ENCODE peak calls at places on chromosomes 7 and 10, in four cellular contexts. One of them, this sample, is unnamed.
A peak's percentile ranks its signal among the peaks of the same experiment; 100 is the strongest.

GRCh38 chr7:117803476-117803875 is 69.8 kb downstream of the CTTNBP2 start:
- DNase-seq in CD4-positive, CD25-positive, alpha-beta regulatory T cell: no peak
- DNase-seq in heart right ventricle: no peak
- DNase-seq in GM23248: no peak
- DNase-seq in this sample: no peak

GRCh38 chr10:26488344-26488743 is 50.2 kb downstream of the APBB1IP start:
- DNase-seq in CD4-positive, CD25-positive, alpha-beta regulatory T cell: no peak
- DNase-seq in GM23248: peak; percentile 83
- DNase-seq in heart right ventricle: no peak
- DNase-seq in this sample: no peak

GRCh38 chr10:3907514-3907913 is 122.5 kb upstream of the KLF6 start:
- DNase-seq in CD4-positive, CD25-positive, alpha-beta regulatory T cell: no peak
- DNase-seq in GM23248: peak; percentile 39
- DNase-seq in heart right ventricle: peak; percentile 59
- DNase-seq in this sample: no peak

GRCh38 chr7:104267701-104268368 is 60.0 kb upstream of the ORC5 start:
- DNase-seq in GM23248: peak; percentile 38
- DNase-seq in CD4-positive, CD25-positive, alpha-beta regulatory T cell: no peak
- DNase-seq in heart right ventricle: no peak
- DNase-seq in this sample: no peak

GRCh38 chr7:92404170-92404614 is 43.1 kb upstream of the GATAD1 start:
- DNase-seq in GM23248: no peak
- DNase-seq in heart right ventricle: no peak
- DNase-seq in CD4-positive, CD25-positive, alpha-beta regulatory T cell: no peak
- DNase-seq in this sample: no peak

GRCh38 chr10:110268442-110268841 is 36.3 kb downstream of the SMNDC1 start:
- DNase-seq in GM23248: no peak
- DNase-seq in heart right ventricle: peak; percentile 23
- DNase-seq in CD4-positive, CD25-positive, alpha-beta regulatory T cell: no peak
- DNase-seq in this sample: no peak

GRCh38 chr7:116863168-116863670 is 832 bp downstream of the CAPZA2 start:
- DNase-seq in CD4-positive, CD25-positive, alpha-beta regulatory T cell: no peak
- DNase-seq in GM23248: no peak
- DNase-seq in heart right ventricle: no peak
- DNase-seq in this sample: no peak

GRCh38 chr7:159104188-159105030 is 40.3 kb downstream of the VIPR2 start:
- DNase-seq in GM23248: no peak
- DNase-seq in CD4-positive, CD25-positive, alpha-beta regulatory T cell: no peak
- DNase-seq in heart right ventricle: peak; percentile 74
- DNase-seq in this sample: peak; percentile 36

GRCh38 chr10:118495499-118495898 is 99.9 kb downstream of the PRLHR start:
- DNase-seq in GM23248: peak; percentile 34
- DNase-seq in heart right ventricle: no peak
- DNase-seq in CD4-positive, CD25-positive, alpha-beta regulatory T cell: no peak
- DNase-seq in this sample: no peak

GRCh38 chr7:4225352-4225751 is 456.7 kb upstream of the FOXK1 start:
- DNase-seq in GM23248: no peak
- DNase-seq in heart right ventricle: no peak
- DNase-seq in CD4-positive, CD25-positive, alpha-beta regulatory T cell: no peak
- DNase-seq in this sample: no peak

GRCh38 chr7:137956183-137956582 is 45.7 kb downstream of the CREB3L2 start:
- DNase-seq in CD4-positive, CD25-positive, alpha-beta regulatory T cell: no peak
- DNase-seq in GM23248: no peak
- DNase-seq in heart right ventricle: no peak
- DNase-seq in this sample: no peak

GRCh38 chr7:108088729-108089128 is 41.4 kb downstream of the LAMB4 start:
- DNase-seq in GM23248: no peak
- DNase-seq in heart right ventricle: no peak
- DNase-seq in CD4-positive, CD25-positive, alpha-beta regulatory T cell: no peak
- DNase-seq in this sample: no peak

GRCh38 chr7:121306565-121306964 is 22.2 kb upstream of the WNT16 start:
- DNase-seq in heart right ventricle: no peak
- DNase-seq in GM23248: peak; percentile 16
- DNase-seq in CD4-positive, CD25-positive, alpha-beta regulatory T cell: no peak
- DNase-seq in this sample: no peak

GRCh38 chr7:92039900-92040299 is 94.4 kb downstream of the CYP51A1 start:
- DNase-seq in CD4-positive, CD25-positive, alpha-beta regulatory T cell: no peak
- DNase-seq in heart right ventricle: no peak
- DNase-seq in GM23248: no peak
- DNase-seq in this sample: no peak

GRCh38 chr7:28685291-28685659 is 272.9 kb downstream of the TRIL start:
- DNase-seq in GM23248: no peak
- DNase-seq in CD4-positive, CD25-positive, alpha-beta regulatory T cell: no peak
- DNase-seq in heart right ventricle: peak; percentile 25
- DNase-seq in this sample: no peak

GRCh38 chr7:44980393-44981034 is 1.7 kb upstream of the MYO1G start:
- DNase-seq in CD4-positive, CD25-positive, alpha-beta regulatory T cell: peak; percentile 65
- DNase-seq in heart right ventricle: no peak
- DNase-seq in GM23248: peak; percentile 47
- DNase-seq in this sample: no peak

GRCh38 chr7:103445228-103446020 is 583 bp downstream of the SLC26A5 start:
- DNase-seq in GM23248: peak; percentile 23
- DNase-seq in heart right ventricle: no peak
- DNase-seq in CD4-positive, CD25-positive, alpha-beta regulatory T cell: no peak
- DNase-seq in this sample: no peak

GRCh38 chr10:86312701-86313270 is 53.8 kb downstream of the GRID1 start:
- DNase-seq in GM23248: no peak
- DNase-seq in heart right ventricle: no peak
- DNase-seq in CD4-positive, CD25-positive, alpha-beta regulatory T cell: no peak
- DNase-seq in this sample: peak; percentile 28

DNA sequence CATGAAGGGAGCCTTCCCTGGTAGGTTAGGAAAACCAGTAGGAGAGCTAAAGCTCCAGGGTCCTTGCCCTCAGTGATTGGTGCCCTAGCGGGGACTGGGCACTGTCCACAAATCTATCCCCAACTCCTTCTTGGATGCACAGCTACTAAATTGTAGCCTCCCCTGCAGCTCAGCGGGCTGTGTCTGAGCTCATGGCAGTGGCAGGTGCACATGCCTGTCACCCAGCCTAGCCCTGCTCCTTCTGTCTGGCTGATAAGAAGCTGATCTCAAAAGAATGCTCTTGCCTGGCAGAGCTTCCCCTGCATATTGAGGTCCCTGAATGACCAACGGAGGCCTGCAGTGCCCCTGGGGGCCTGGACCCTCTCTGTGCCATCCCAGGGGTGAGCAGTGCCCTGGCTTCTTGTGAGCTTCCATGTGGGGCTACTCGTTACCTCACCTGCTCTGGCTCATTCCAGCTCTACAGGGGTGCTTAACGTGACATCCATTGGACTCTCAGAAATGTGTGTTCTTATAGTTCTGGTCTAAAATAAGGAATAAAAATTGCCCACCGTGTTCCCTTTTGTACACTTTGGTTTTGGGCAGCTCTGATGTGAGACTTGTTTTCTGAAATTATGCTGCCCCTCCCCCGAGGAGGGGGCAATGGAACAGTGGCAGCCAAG is 59.8 kb upstream of the ANTXRL start:
- DNase-seq in heart right ventricle: no peak
- DNase-seq in GM23248: no peak
- DNase-seq in CD4-positive, CD25-positive, alpha-beta regulatory T cell: no peak
- DNase-seq in this sample: no peak
- H3K27ac ChIP-seq in heart right ventricle: no peak overlapping the region
- H3K27ac ChIP-seq in GM23248: no peak overlapping the region
- H3K27ac ChIP-seq in CD4-positive, CD25-positive, alpha-beta regulatory T cell: no peak overlapping the region
- H3K27ac ChIP-seq in this sample: no peak overlapping the region

GRCh38 chr10:103587073-103587472 is 93.6 kb downstream of the NEURL1 start:
- DNase-seq in CD4-positive, CD25-positive, alpha-beta regulatory T cell: no peak
- DNase-seq in GM23248: no peak
- DNase-seq in heart right ventricle: no peak
- DNase-seq in this sample: no peak

GRCh38 chr10:103583871-103584215 is 90.3 kb downstream of the NEURL1 start:
- DNase-seq in CD4-positive, CD25-positive, alpha-beta regulatory T cell: no peak
- DNase-seq in heart right ventricle: no peak
- DNase-seq in GM23248: no peak
- DNase-seq in this sample: no peak

GRCh38 chr10:103584216-103585010 is 90.9 kb downstream of the NEURL1 start:
- DNase-seq in GM23248: peak; percentile 83
- DNase-seq in heart right ventricle: peak; percentile 47
- DNase-seq in CD4-positive, CD25-positive, alpha-beta regulatory T cell: peak; percentile 42
- DNase-seq in this sample: no peak

GRCh38 chr10:103582331-103583123 is 89.0 kb downstream of the NEURL1 start:
- DNase-seq in heart right ventricle: no peak
- DNase-seq in GM23248: no peak
- DNase-seq in CD4-positive, CD25-positive, alpha-beta regulatory T cell: no peak
- DNase-seq in this sample: no peak

GRCh38 chr10:103585011-103585405 is 91.5 kb downstream of the NEURL1 start:
- DNase-seq in CD4-positive, CD25-positive, alpha-beta regulatory T cell: no peak
- DNase-seq in heart right ventricle: no peak
- DNase-seq in GM23248: no peak
- DNase-seq in this sample: no peak
- H3K4me3 ChIP-seq in CD4-positive, CD25-positive, alpha-beta regulatory T cell: no peak overlapping the region
- H3K4me3 ChIP-seq in heart right ventricle: peak overlapping the region; percentile 57
- H3K4me3 ChIP-seq in GM23248: peak overlapping the region; percentile 69
- H3K4me3 ChIP-seq in this sample: peak overlapping the region; percentile 38

DNA sequence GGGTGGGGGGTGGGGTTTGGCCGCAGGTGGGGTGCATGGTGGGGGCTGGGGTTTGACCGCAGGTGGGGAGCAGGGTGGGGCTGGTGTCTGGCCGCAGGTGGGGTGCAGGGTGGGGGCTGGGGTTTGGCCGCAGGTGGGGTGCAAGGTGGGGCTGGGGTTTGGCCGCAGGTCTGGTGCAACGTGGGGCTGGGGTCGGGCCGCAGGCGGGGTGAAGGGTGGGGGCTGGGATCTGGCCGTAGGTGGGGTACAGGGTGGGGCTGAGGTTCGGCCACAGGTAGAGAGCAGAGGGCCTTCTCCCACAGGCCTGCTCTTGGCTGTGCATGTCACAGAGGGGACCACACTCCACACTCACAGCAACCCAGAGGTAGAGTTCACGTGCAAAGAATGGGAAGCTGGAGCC is 586.6 kb downstream of the PTPRN2 start:
- DNase-seq in CD4-positive, CD25-positive, alpha-beta regulatory T cell: no peak
- DNase-seq in GM23248: no peak
- DNase-seq in heart right ventricle: no peak
- DNase-seq in this sample: peak; percentile 20
- H3K4me1 ChIP-seq in CD4-positive, CD25-positive, alpha-beta regulatory T cell: no peaks in the 10 kb centered on the region
- H3K4me1 ChIP-seq in GM23248: no peaks in the 10 kb centered on the region
- H3K4me1 ChIP-seq in heart right ventricle: no peaks in the 10 kb centered on the region
- H3K4me1 ChIP-seq in this sample: no peaks in the 10 kb centered on the region

GRCh38 chr10:19946791-19947190 is 130.6 kb downstream of the PLXDC2 start:
- DNase-seq in GM23248: no peak
- DNase-seq in CD4-positive, CD25-positive, alpha-beta regulatory T cell: no peak
- DNase-seq in heart right ventricle: no peak
- DNase-seq in this sample: no peak
- H3K27ac ChIP-seq in GM23248: no peak overlapping the region
- H3K27ac ChIP-seq in CD4-positive, CD25-positive, alpha-beta regulatory T cell: no peak overlapping the region
- H3K27ac ChIP-seq in heart right ventricle: peak overlapping the region; percentile 47
- H3K27ac ChIP-seq in this sample: no peak overlapping the region

GRCh38 chr7:101294039-101294831 is 27.4 kb downstream of the IFT22 start:
- DNase-seq in GM23248: no peak
- DNase-seq in CD4-positive, CD25-positive, alpha-beta regulatory T cell: no peak
- DNase-seq in heart right ventricle: no peak
- DNase-seq in this sample: no peak

GRCh38 chr7:101300465-101301376 is 20.9 kb downstream of the IFT22 start:
- DNase-seq in GM23248: no peak
- DNase-seq in heart right ventricle: no peak
- DNase-seq in CD4-positive, CD25-positive, alpha-beta regulatory T cell: no peak
- DNase-seq in this sample: no peak

GRCh38 chr7:101299511-101300464 is 21.8 kb downstream of the IFT22 start:
- DNase-seq in heart right ventricle: no peak
- DNase-seq in GM23248: no peak
- DNase-seq in CD4-positive, CD25-positive, alpha-beta regulatory T cell: no peak
- DNase-seq in this sample: no peak

GRCh38 chr7:101294832-101295121 is 26.8 kb downstream of the IFT22 start:
- DNase-seq in GM23248: no peak
- DNase-seq in CD4-positive, CD25-positive, alpha-beta regulatory T cell: no peak
- DNase-seq in heart right ventricle: no peak
- DNase-seq in this sample: no peak
- H3K4me3 ChIP-seq in GM23248: no peak overlapping the region
- H3K4me3 ChIP-seq in CD4-positive, CD25-positive, alpha-beta regulatory T cell: no peak overlapping the region
- H3K4me3 ChIP-seq in heart right ventricle: no peak overlapping the region
- H3K4me3 ChIP-seq in this sample: no peak overlapping the region